ENCODE peak calls at places on chromosomes 11 and 22, in eight cellular contexts. L, W, C, S, K, Q, O and Y are unnamed samples.

GRCh38 chr11:119373917-119374631 is 7.4 kb downstream of the USP2 start:
- DNase-seq in L (peak; percentile 52), W (peak; percentile 63), C (peak; percentile 72), S (no peak), K (peak; percentile 77), Q (peak; percentile 87), O (peak; percentile 55), Y (peak; percentile 64)

GRCh38 chr11:14973621-14974020 is 1.5 kb upstream of the CALCA start:
- DNase-seq in L (no peak), W (no peak), C (no peak), S (no peak), K (no peak), Q (no peak), O (no peak), Y (no peak)

GRCh38 chr11:105052487-105052886 is 7.4 kb upstream of the CARD16 start:
- DNase-seq in L (no peak), W (no peak), C (no peak), S (no peak), K (no peak), Q (no peak), O (no peak), Y (no peak)

GRCh38 chr11:122758361-122758760 is 79.9 kb upstream of the CRTAM start:
- DNase-seq in L (no peak), W (no peak), C (no peak), S (no peak), K (no peak), Q (no peak), O (no peak), Y (no peak)

GRCh38 chr11:104148696-104149095 is 15.3 kb downstream of the PDGFD start:
- DNase-seq in L (no peak), W (no peak), C (no peak), S (no peak), K (no peak), Q (no peak), O (no peak), Y (no peak)

GRCh38 chr11:109730669-109731068 is 308.7 kb downstream of the C11orf87 start:
- DNase-seq in L (no peak), W (no peak), C (no peak), S (no peak), K (no peak), Q (no peak), O (no peak), Y (no peak)

GRCh38 chr22:21568207-21569075 is 927 bp downstream of the UBE2L3 start:
- DNase-seq in L (no peak), W (peak; percentile 78), C (peak; percentile 19), S (no peak), K (peak; percentile 23), Q (peak; percentile 38), O (peak; percentile 13), Y (no peak)

GRCh38 chr11:45149483-45150056 is 3.1 kb downstream of the PRDM11 start:
- DNase-seq in L (no peak), W (no peak), C (no peak), S (no peak), K (no peak), Q (peak; percentile 6), O (peak; percentile 2), Y (no peak)

GRCh38 chr11:121643530-121644512 is 191.1 kb upstream of the SORL1-AS1 start:
- DNase-seq in L (no peak), W (peak; percentile 16), C (no peak), S (no peak), K (no peak), Q (no peak), O (no peak), Y (no peak)

GRCh38 chr22:20466659-20467379 is 28.8 kb downstream of the KLHL22 start:
- DNase-seq in L (no peak), W (no peak), C (no peak), S (no peak), K (no peak), Q (no peak), O (no peak), Y (no peak)

GRCh38 chr11:120304526-120304925 is 20.6 kb upstream of the TLCD5 start:
- DNase-seq in L (no peak), W (no peak), C (peak; percentile 43), S (no peak), K (no peak), Q (no peak), O (no peak), Y (no peak)

GRCh38 chr11:94401773-94402265 is 600 bp upstream of the GPR83 start:
- DNase-seq in L (no peak), W (no peak), C (no peak), S (no peak), K (no peak), Q (no peak), O (no peak), Y (no peak)

DNA sequence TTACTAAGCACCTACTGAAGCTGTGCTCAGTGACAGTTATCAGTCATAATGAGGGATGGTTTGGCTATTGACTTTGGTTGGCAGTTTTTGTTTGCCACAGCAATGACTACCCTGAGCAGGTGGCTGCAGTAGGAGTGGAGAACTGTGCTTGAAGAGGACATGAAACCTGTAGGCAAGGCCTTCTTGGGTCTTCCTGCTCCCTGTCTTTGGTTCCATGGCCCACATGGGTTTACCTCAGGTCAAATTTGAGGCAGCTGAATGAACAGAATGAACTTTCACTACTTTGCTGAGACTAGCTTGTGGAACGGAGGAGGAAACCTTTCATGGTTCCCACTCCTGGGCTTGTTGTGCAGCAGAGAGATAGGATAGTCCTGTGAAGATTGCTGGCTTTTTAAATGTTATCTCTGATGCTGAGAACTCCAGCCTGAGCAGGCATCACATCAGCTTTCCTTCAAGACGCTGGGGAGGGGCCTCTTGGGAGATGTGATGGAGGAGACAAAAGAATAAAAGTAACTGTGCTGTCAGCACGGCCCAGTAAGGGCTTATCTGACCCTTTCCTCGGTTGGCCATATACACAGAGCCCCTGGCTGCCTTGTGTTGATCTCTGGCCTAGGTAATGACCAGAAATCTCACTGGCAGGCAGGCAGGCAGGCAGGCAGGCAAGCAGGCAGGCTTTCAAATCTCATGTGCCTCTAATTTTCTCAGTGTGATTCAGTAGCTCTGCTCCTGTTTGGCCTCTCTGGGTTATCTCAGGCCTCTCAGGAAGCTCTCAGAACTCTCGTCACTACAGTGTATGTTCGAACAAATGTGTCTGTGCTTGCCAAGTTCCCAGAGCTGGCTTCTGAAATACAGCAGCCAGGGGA is 12.0 kb downstream of the STIM1 start:
- DNase-seq in L (no peak), W (peak; percentile 61), C (no peak), S (peak; percentile 66), K (peak; percentile 65), Q (peak; percentile 58), O (no peak), Y (no peak)
- TF ChIP-seq POLR2A in L (no peak), W (no peak), C (no peak), S (no peak), K (no peak), Q (no peak), O (no peak), Y (no peak)

GRCh38 chr22:41180926-41181325 is 24.2 kb upstream of the L3MBTL2 start:
- DNase-seq in L (no peak), W (no peak), C (no peak), S (no peak), K (no peak), Q (no peak), O (no peak), Y (no peak)
- H3K27ac ChIP-seq in L (no peak overlapping the region), W (no peak overlapping the region), C (no peak overlapping the region), S (no peak overlapping the region), K (no peak overlapping the region), Q (no peak overlapping the region), O (no peak overlapping the region), Y (no peak overlapping the region)

GRCh38 chr11:130162733-130163132 is 3.2 kb downstream of the ST14 start:
- DNase-seq in L (no peak), W (no peak), C (no peak), S (no peak), K (no peak), Q (no peak), O (no peak), Y (no peak)

GRCh38 chr11:130159139-130159538 is 443 bp upstream of the ST14 start:
- DNase-seq in L (no peak), W (no peak), C (no peak), S (no peak), K (no peak), Q (no peak), O (no peak), Y (no peak)

GRCh38 chr11:130161441-130161840 is 1.9 kb downstream of the ST14 start:
- DNase-seq in L (no peak), W (no peak), C (no peak), S (no peak), K (no peak), Q (no peak), O (no peak), Y (no peak)

GRCh38 chr11:130159657-130160459 is at the start of gene ST14:
- DNase-seq in L (no peak), W (no peak), C (no peak), S (no peak), K (no peak), Q (no peak), O (peak; percentile 79), Y (no peak)

DNA sequence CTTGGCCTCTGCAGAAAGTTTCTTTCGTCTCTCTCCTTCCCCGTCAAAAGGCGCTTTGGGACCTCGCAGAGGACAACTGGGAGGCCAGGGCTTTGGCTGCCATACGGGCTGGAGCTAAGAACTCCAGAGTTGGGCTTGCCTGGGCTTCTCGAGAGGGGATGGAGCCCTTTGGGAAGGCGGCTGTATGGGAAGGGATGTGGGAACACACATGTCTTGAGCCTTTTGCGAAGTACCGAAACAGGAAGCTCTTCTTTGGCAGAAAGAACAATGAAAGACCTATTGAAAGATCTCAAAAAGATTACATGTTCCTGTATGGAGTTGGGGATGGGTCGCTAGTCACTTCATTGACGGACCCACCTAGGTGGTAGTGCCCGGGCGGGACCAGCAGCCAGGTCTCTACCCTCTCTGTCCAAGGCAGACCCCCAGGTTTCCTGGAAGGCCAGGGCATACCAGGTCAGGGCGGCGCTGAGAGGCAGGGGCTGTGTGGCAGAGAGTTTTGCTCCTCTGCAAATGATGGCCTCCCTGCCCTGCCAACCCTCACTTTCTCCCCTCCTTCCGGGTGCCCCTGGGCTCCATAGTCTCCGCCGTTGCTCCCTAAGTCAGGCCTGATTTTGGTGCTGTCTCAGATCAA is 993 bp downstream of the ST14 start:
- DNase-seq in L (no peak), W (no peak), C (no peak), S (no peak), K (no peak), Q (no peak), O (no peak), Y (no peak)
- H3K4me3 ChIP-seq in L (peak overlapping the region; percentile 22), W (no peak overlapping the region), C (no peak overlapping the region), S (peak overlapping the region; percentile 57), K (peak overlapping the region; percentile 23), Q (peak overlapping the region; percentile 52), O (peak overlapping the region; percentile 55), Y (peak overlapping the region; percentile 17)

DNA sequence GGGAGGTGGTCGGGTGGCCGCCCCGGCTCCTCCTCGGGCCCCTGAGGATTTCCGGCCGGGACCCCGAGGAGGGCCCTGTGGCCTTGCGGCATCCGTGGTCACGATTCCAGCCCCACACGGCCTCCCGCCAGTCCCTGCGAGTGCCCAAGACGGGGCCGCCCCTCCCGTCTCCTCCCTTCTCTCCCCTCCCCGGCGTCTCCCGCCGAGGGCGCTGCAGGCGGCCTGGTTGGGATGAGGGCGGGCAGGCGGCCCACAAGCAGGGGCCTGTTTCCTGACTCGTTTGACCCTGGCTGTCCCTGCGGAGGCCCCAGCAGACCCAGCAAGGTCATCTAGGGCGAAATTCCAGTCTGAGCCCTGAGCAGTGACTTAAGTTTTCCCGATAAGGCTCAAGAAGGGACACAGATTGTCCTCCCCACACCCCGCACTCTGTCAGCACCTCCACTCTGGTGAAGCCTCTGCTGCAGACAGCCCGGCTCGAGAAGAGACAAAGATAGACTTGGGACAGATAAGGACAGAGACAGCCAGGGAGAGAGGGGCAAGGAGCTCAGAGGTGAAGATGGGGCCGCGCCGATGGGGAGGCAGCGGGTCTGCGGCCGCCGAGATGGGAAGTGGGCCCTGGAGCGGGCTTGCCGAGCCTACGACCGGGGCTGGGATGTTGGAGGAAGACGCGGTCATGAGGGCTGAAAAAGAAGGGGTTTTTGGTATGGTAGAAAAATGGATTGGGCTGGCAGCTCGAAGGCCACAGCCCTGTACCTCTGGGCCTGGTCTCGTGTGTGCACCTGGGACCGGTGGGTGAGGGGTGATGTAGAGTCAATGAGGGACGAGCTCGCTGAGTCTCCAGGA is 95.0 kb downstream of the SWAP70 start:
- DNase-seq in L (peak; percentile 61), W (peak; percentile 65), C (peak; percentile 77), S (no peak), K (peak; percentile 86), Q (peak; percentile 76), O (peak; percentile 71), Y (peak; percentile 81)
- TF ChIP-seq POLR2A in L (no peak), W (no peak), C (peak; percentile 22), S (peak; percentile 7), K (no peak), Q (no peak), O (peak; percentile 32), Y (no peak)